ENCODE peak calls at places on chromosomes 12 and 14, in six cellular contexts. One of them, this sample, is unnamed. For H3K9me3, the result is how much of the 10 kb centered on the place peaks cover.

GRCh38 chr14:91138511-91139359 is 24.9 kb downstream of the DGLUCY start:
- DNase-seq in Peyer's patch: no peak
- DNase-seq in stomach: no peak
- DNase-seq in ovary: no peak
- DNase-seq in adrenal gland: no peak
- DNase-seq in left ventricle myocardium inferior: no peak
- DNase-seq in this sample: peak

GRCh38 chr14:61764342-61765122 is 2.3 kb downstream of the SNAPC1 start:
- DNase-seq in left ventricle myocardium inferior: no peak
- DNase-seq in adrenal gland: no peak
- DNase-seq in ovary: no peak
- DNase-seq in Peyer's patch: no peak
- DNase-seq in stomach: no peak
- DNase-seq in this sample: no peak

GRCh38 chr14:101129750-101130149 is 226.2 kb upstream of the RTL1 start:
- DNase-seq in ovary: no peak
- DNase-seq in left ventricle myocardium inferior: no peak
- DNase-seq in Peyer's patch: no peak
- DNase-seq in adrenal gland: no peak
- DNase-seq in stomach: no peak
- DNase-seq in this sample: no peak

GRCh38 chr12:2431810-2432209 is 363.0 kb upstream of the FKBP4 start:
- DNase-seq in stomach: no peak
- DNase-seq in Peyer's patch: no peak
- DNase-seq in adrenal gland: peak
- DNase-seq in left ventricle myocardium inferior: no peak
- DNase-seq in ovary: no peak
- DNase-seq in this sample: no peak

GRCh38 chr12:108547633-108548172 is 13.3 kb downstream of the SART3 start:
- DNase-seq in stomach: no peak
- DNase-seq in ovary: no peak
- DNase-seq in adrenal gland: no peak
- DNase-seq in left ventricle myocardium inferior: peak
- DNase-seq in Peyer's patch: no peak
- DNase-seq in this sample: no peak

GRCh38 chr14:35909675-35910074 is 83.5 kb downstream of the BRMS1L start:
- DNase-seq in ovary: no peak
- DNase-seq in Peyer's patch: no peak
- DNase-seq in left ventricle myocardium inferior: no peak
- DNase-seq in stomach: no peak
- DNase-seq in adrenal gland: no peak
- DNase-seq in this sample: peak

GRCh38 chr12:105272814-105273416 is 36.9 kb upstream of the APPL2 start:
- DNase-seq in adrenal gland: no peak
- DNase-seq in stomach: no peak
- DNase-seq in ovary: no peak
- DNase-seq in Peyer's patch: no peak
- DNase-seq in left ventricle myocardium inferior: no peak
- DNase-seq in this sample: no peak

GRCh38 chr12:113299619-113300237 is 35.2 kb downstream of the SLC8B1 start:
- DNase-seq in stomach: peak
- DNase-seq in adrenal gland: peak
- DNase-seq in Peyer's patch: no peak
- DNase-seq in ovary: peak
- DNase-seq in left ventricle myocardium inferior: peak
- DNase-seq in this sample: peak

GRCh38 chr14:55731881-55732498 is 152.0 kb downstream of the KTN1 start:
- DNase-seq in ovary: no peak
- DNase-seq in adrenal gland: peak
- DNase-seq in stomach: peak
- DNase-seq in Peyer's patch: peak
- DNase-seq in left ventricle myocardium inferior: no peak
- DNase-seq in this sample: peak

GRCh38 chr12:66129934-66130266 is 650 bp downstream of the LLPH start:
- DNase-seq in stomach: no peak
- DNase-seq in Peyer's patch: no peak
- DNase-seq in adrenal gland: no peak
- DNase-seq in left ventricle myocardium inferior: no peak
- DNase-seq in ovary: no peak
- DNase-seq in this sample: no peak

GRCh38 chr12:25958254-25959068 is at the start of gene RASSF8:
- DNase-seq in left ventricle myocardium inferior: peak
- DNase-seq in stomach: peak
- DNase-seq in adrenal gland: peak
- DNase-seq in ovary: peak
- DNase-seq in Peyer's patch: peak
- DNase-seq in this sample: peak

GRCh38 chr12:111673503-111673902 is 12.3 kb downstream of the BRAP start:
- DNase-seq in adrenal gland: no peak
- DNase-seq in left ventricle myocardium inferior: no peak
- DNase-seq in ovary: no peak
- DNase-seq in Peyer's patch: no peak
- DNase-seq in stomach: no peak
- DNase-seq in this sample: no peak
- TF ChIP-seq CTCF in adrenal gland: peak
- TF ChIP-seq CTCF in left ventricle myocardium inferior: peak
- TF ChIP-seq CTCF in ovary: peak
- TF ChIP-seq CTCF in Peyer's patch: peak
- TF ChIP-seq CTCF in stomach: no peak
- TF ChIP-seq CTCF in this sample: peak

GRCh38 chr12:28604240-28604639 is 414.0 kb downstream of the CCDC91 start:
- DNase-seq in adrenal gland: no peak
- DNase-seq in Peyer's patch: no peak
- DNase-seq in stomach: no peak
- DNase-seq in ovary: no peak
- DNase-seq in left ventricle myocardium inferior: no peak
- DNase-seq in this sample: no peak
- H3K9me3 ChIP-seq in adrenal gland: under half
- H3K9me3 ChIP-seq in Peyer's patch: under half
- H3K9me3 ChIP-seq in stomach: under half
- H3K9me3 ChIP-seq in ovary: under half
- H3K9me3 ChIP-seq in left ventricle myocardium inferior: under half
- H3K9me3 ChIP-seq in this sample: under half

DNA sequence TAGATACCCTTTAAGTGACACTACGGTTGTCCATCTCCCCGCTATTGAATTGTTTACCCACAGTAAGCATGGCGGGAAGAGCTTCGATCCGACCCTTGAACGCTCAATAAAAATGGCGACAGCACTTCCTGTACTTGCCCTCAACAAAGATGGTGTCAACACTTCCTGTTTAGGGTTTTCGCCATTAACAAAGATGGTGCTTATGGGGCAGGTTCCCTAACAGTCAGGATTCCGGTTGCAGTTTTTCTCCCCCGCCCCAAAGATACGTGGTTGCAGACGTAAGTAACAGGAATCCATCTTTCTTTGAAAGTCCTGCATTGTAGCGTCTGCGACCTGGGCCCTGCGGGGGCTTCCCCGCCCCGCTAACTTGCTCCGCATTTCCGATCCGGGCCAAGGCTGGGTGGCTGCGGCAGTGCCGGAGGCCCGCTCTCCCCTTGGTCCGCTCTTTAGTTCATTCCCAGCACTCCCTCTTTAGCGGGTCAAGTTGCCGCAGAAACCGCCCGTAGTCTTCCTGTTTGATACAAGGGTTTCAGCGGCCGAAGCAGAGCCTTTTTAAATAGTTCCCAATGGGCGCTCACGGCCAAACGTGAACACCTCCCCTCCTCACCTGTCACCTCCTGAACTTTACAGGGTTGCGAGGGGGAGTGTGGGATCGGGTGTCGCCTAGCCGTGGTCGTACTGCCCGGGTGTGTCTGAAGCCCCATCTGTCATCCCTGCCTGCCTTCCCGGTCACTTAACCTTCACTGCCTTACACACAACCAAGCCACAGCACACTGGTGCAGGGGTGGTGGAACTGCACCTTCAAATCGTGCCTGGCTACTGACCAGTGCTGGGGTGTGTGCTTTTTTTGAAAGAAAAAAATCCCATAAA is at the start of gene CRADD:
- DNase-seq in Peyer's patch: peak
- DNase-seq in stomach: peak
- DNase-seq in adrenal gland: peak
- DNase-seq in left ventricle myocardium inferior: peak
- DNase-seq in ovary: peak
- DNase-seq in this sample: peak
- TF ChIP-seq CTCF in Peyer's patch: peak
- TF ChIP-seq CTCF in stomach: no peak
- TF ChIP-seq CTCF in adrenal gland: peak
- TF ChIP-seq CTCF in left ventricle myocardium inferior: no peak
- TF ChIP-seq CTCF in ovary: no peak
- TF ChIP-seq CTCF in this sample: no peak

GRCh38 chr14:105904379-105904778 is 378.0 kb downstream of the TMEM121 start:
- DNase-seq in stomach: no peak
- DNase-seq in ovary: no peak
- DNase-seq in left ventricle myocardium inferior: no peak
- DNase-seq in Peyer's patch: no peak
- DNase-seq in adrenal gland: no peak
- DNase-seq in this sample: no peak
- H3K9me3 ChIP-seq in stomach: under half
- H3K9me3 ChIP-seq in ovary: under half
- H3K9me3 ChIP-seq in left ventricle myocardium inferior: under half
- H3K9me3 ChIP-seq in Peyer's patch: under half
- H3K9me3 ChIP-seq in adrenal gland: under half
- H3K9me3 ChIP-seq in this sample: under half

GRCh38 chr12:53755451-53756290 is 3.9 kb upstream of the CISTR start:
- DNase-seq in adrenal gland: no peak
- DNase-seq in Peyer's patch: no peak
- DNase-seq in stomach: no peak
- DNase-seq in ovary: no peak
- DNase-seq in left ventricle myocardium inferior: no peak
- DNase-seq in this sample: no peak
- TF ChIP-seq CTCF in adrenal gland: no peak
- TF ChIP-seq CTCF in Peyer's patch: no peak
- TF ChIP-seq CTCF in stomach: no peak
- TF ChIP-seq CTCF in ovary: no peak
- TF ChIP-seq CTCF in left ventricle myocardium inferior: no peak
- TF ChIP-seq CTCF in this sample: no peak

DNA sequence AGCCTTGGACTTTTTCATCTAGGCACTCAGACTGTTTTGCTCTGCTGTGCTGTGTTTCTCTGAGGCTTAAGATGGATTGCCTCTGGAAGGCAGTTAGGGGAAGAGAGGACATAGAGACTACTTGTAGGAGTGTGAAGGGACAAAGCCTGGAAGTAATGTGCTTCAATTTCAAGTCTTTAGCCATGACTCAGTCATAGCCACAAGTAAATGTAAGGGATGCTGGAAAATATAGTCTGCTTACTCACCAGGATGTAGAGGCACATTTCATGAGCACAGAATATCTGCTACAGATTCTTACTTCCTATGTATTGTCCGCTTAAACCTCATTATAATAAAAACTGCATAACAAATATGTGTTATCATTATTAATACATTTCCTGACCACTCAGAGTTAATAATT is 794.3 kb upstream of the NOVA1 start:
- DNase-seq in adrenal gland: no peak
- DNase-seq in stomach: no peak
- DNase-seq in Peyer's patch: no peak
- DNase-seq in left ventricle myocardium inferior: no peak
- DNase-seq in ovary: no peak
- DNase-seq in this sample: no peak
- H3K9me3 ChIP-seq in adrenal gland: under half
- H3K9me3 ChIP-seq in stomach: under half
- H3K9me3 ChIP-seq in Peyer's patch: under half
- H3K9me3 ChIP-seq in left ventricle myocardium inferior: under half
- H3K9me3 ChIP-seq in ovary: under half
- H3K9me3 ChIP-seq in this sample: under half

DNA sequence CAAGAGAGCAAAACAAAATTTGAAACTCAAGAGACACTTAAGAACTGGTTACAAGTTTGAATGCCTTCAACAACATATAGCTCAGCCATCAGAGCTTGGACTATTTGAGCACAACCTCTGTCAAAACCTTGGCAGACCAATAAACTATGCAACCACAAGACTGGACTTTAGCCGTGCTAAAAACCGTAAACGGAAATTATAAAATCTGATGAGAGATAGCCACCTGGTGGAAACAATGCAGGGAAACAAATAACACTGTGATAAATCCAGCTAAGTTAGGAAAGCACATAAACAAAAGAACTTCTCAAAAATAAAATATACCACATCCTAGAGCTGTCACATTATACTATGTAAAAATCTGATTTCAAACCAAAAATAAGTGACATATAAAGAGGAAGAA is 1074.2 kb upstream of the NOVA1 start:
- DNase-seq in left ventricle myocardium inferior: no peak
- DNase-seq in ovary: no peak
- DNase-seq in Peyer's patch: no peak
- DNase-seq in adrenal gland: no peak
- DNase-seq in stomach: no peak
- DNase-seq in this sample: no peak
- TF ChIP-seq CTCF in left ventricle myocardium inferior: no peak
- TF ChIP-seq CTCF in ovary: no peak
- TF ChIP-seq CTCF in Peyer's patch: no peak
- TF ChIP-seq CTCF in adrenal gland: no peak
- TF ChIP-seq CTCF in stomach: no peak
- TF ChIP-seq CTCF in this sample: peak

GRCh38 chr14:94074534-94074933 is 6.5 kb downstream of the DDX24 start:
- DNase-seq in ovary: no peak
- DNase-seq in left ventricle myocardium inferior: no peak
- DNase-seq in adrenal gland: no peak
- DNase-seq in Peyer's patch: no peak
- DNase-seq in stomach: no peak
- DNase-seq in this sample: no peak
- H3K9me3 ChIP-seq in ovary: under half
- H3K9me3 ChIP-seq in left ventricle myocardium inferior: under half
- H3K9me3 ChIP-seq in adrenal gland: under half
- H3K9me3 ChIP-seq in Peyer's patch: under half
- H3K9me3 ChIP-seq in stomach: under half
- H3K9me3 ChIP-seq in this sample: under half

DNA sequence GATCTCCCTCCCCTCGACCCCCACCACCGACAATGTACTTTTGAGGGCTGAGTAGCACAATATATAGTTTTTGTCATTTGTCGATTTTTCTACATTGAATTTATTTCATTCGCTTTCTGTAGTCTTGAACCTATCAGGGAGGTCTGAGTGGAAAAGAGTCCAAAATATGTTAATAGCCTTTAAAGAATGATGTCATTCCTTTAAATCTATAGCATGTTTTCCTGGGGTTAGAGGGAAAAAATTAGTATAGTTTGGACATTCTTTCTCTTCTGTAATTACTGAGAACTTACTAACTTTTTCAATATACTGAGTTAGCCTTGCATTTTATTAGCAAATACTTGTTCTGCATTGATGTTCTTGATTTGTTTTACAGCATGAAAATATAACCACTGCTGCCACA is 55.9 kb downstream of the ARL1 start:
- DNase-seq in Peyer's patch: no peak
- DNase-seq in left ventricle myocardium inferior: no peak
- DNase-seq in stomach: no peak
- DNase-seq in ovary: no peak
- DNase-seq in adrenal gland: no peak
- DNase-seq in this sample: no peak
- TF ChIP-seq CTCF in Peyer's patch: no peak
- TF ChIP-seq CTCF in left ventricle myocardium inferior: no peak
- TF ChIP-seq CTCF in stomach: no peak
- TF ChIP-seq CTCF in ovary: no peak
- TF ChIP-seq CTCF in adrenal gland: no peak
- TF ChIP-seq CTCF in this sample: no peak

GRCh38 chr12:59700145-59700435 is 104.3 kb downstream of the SLC16A7 start:
- DNase-seq in ovary: no peak
- DNase-seq in Peyer's patch: no peak
- DNase-seq in left ventricle myocardium inferior: no peak
- DNase-seq in adrenal gland: no peak
- DNase-seq in stomach: no peak
- DNase-seq in this sample: no peak
- H3K9me3 ChIP-seq in ovary: under half
- H3K9me3 ChIP-seq in Peyer's patch: under half
- H3K9me3 ChIP-seq in left ventricle myocardium inferior: under half
- H3K9me3 ChIP-seq in adrenal gland: under half
- H3K9me3 ChIP-seq in stomach: under half
- H3K9me3 ChIP-seq in this sample: under half

This sample was measured in colonic mucosa.